ENCODE peak calls at places on chromosomes 7 and 10, in eight cellular contexts. One of them, this sample, is unnamed.
A peak's percentile ranks its signal among the peaks of the same experiment; 100 is the strongest.

GRCh38 chr10:78717200-78717599 is 351.6 kb upstream of the ZMIZ1 start:
- DNase-seq in hepatocyte: no peak
- DNase-seq in GM23248: peak; percentile 90
- DNase-seq in pancreas: no peak
- DNase-seq in iPS DF 6.9: no peak
- DNase-seq in kidney epithelial cell: no peak
- DNase-seq in psoas muscle: no peak
- DNase-seq in H1: no peak
- DNase-seq in this sample: no peak

GRCh38 chr10:2994562-2994961 is 72.8 kb upstream of the PFKP start:
- DNase-seq in hepatocyte: no peak
- DNase-seq in GM23248: peak; percentile 32
- DNase-seq in pancreas: no peak
- DNase-seq in iPS DF 6.9: no peak
- DNase-seq in kidney epithelial cell: no peak
- DNase-seq in psoas muscle: no peak
- DNase-seq in H1: no peak
- DNase-seq in this sample: no peak

GRCh38 chr7:144519900-144520299 is 116.4 kb upstream of the NOBOX start:
- DNase-seq in hepatocyte: no peak
- DNase-seq in GM23248: no peak
- DNase-seq in pancreas: no peak
- DNase-seq in iPS DF 6.9: no peak
- DNase-seq in kidney epithelial cell: no peak
- DNase-seq in psoas muscle: no peak
- DNase-seq in H1: no peak
- DNase-seq in this sample: no peak

GRCh38 chr7:2860627-2861133 is 16.6 kb upstream of the GNA12 start:
- DNase-seq in hepatocyte: no peak
- DNase-seq in GM23248: no peak
- DNase-seq in pancreas: peak; percentile 87
- DNase-seq in iPS DF 6.9: no peak
- DNase-seq in kidney epithelial cell: no peak
- DNase-seq in psoas muscle: peak; percentile 64
- DNase-seq in H1: no peak
- DNase-seq in this sample: no peak

GRCh38 chr10:58502956-58503355 is 9.7 kb upstream of the BICC1 start:
- DNase-seq in hepatocyte: no peak
- DNase-seq in GM23248: peak; percentile 24
- DNase-seq in pancreas: no peak
- DNase-seq in iPS DF 6.9: no peak
- DNase-seq in kidney epithelial cell: no peak
- DNase-seq in psoas muscle: no peak
- DNase-seq in H1: no peak
- DNase-seq in this sample: no peak

GRCh38 chr10:33406596-33406995 is 72.1 kb upstream of the NRP1 start:
- DNase-seq in hepatocyte: no peak
- DNase-seq in GM23248: no peak
- DNase-seq in pancreas: no peak
- DNase-seq in iPS DF 6.9: no peak
- DNase-seq in kidney epithelial cell: no peak
- DNase-seq in psoas muscle: no peak
- DNase-seq in H1: no peak
- DNase-seq in this sample: no peak

GRCh38 chr7:23349484-23350157 is 50.5 kb downstream of the MALSU1 start:
- DNase-seq in hepatocyte: no peak
- DNase-seq in GM23248: peak; percentile 85
- DNase-seq in pancreas: no peak
- DNase-seq in iPS DF 6.9: no peak
- DNase-seq in kidney epithelial cell: no peak
- DNase-seq in psoas muscle: no peak
- DNase-seq in H1: no peak
- DNase-seq in this sample: no peak

GRCh38 chr7:12674861-12675260 is 12.6 kb upstream of the ARL4A start:
- DNase-seq in hepatocyte: peak; percentile 46
- DNase-seq in GM23248: peak; percentile 40
- DNase-seq in pancreas: no peak
- DNase-seq in iPS DF 6.9: peak; percentile 71
- DNase-seq in kidney epithelial cell: no peak
- DNase-seq in psoas muscle: no peak
- DNase-seq in H1: no peak
- DNase-seq in this sample: no peak

GRCh38 chr10:9274206-9274755 is 1219.8 kb downstream of the GATA3 start:
- DNase-seq in hepatocyte: no peak
- DNase-seq in GM23248: no peak
- DNase-seq in pancreas: no peak
- DNase-seq in iPS DF 6.9: no peak
- DNase-seq in kidney epithelial cell: no peak
- DNase-seq in psoas muscle: no peak
- DNase-seq in H1: no peak
- DNase-seq in this sample: no peak

GRCh38 chr7:33905389-33906032 is at the start of gene BMPER:
- DNase-seq in hepatocyte: peak; percentile 70
- DNase-seq in GM23248: peak; percentile 85
- DNase-seq in pancreas: peak; percentile 83
- DNase-seq in iPS DF 6.9: no peak
- DNase-seq in kidney epithelial cell: no peak
- DNase-seq in psoas muscle: peak; percentile 70
- DNase-seq in H1: no peak
- DNase-seq in this sample: no peak

GRCh38 chr10:9331583-9332008 is 1277.1 kb downstream of the GATA3 start:
- DNase-seq in hepatocyte: peak; percentile 75
- DNase-seq in GM23248: peak; percentile 69
- DNase-seq in pancreas: no peak
- DNase-seq in iPS DF 6.9: no peak
- DNase-seq in kidney epithelial cell: no peak
- DNase-seq in psoas muscle: no peak
- DNase-seq in H1: no peak
- DNase-seq in this sample: no peak

GRCh38 chr7:15015545-15016314 is 113.2 kb upstream of the DGKB start:
- DNase-seq in hepatocyte: peak; percentile 91
- DNase-seq in GM23248: peak; percentile 75
- DNase-seq in pancreas: no peak
- DNase-seq in iPS DF 6.9: peak; percentile 66
- DNase-seq in kidney epithelial cell: peak; percentile 65
- DNase-seq in psoas muscle: no peak
- DNase-seq in H1: peak; percentile 63
- DNase-seq in this sample: no peak

GRCh38 chr7:15016726-15017125 is 114.2 kb upstream of the DGKB start:
- DNase-seq in hepatocyte: peak; percentile 69
- DNase-seq in GM23248: peak; percentile 22
- DNase-seq in pancreas: no peak
- DNase-seq in iPS DF 6.9: no peak
- DNase-seq in kidney epithelial cell: peak; percentile 70
- DNase-seq in psoas muscle: no peak
- DNase-seq in H1: no peak
- DNase-seq in this sample: no peak

GRCh38 chr7:15018981-15019380 is 116.4 kb upstream of the DGKB start:
- DNase-seq in hepatocyte: no peak
- DNase-seq in GM23248: no peak
- DNase-seq in pancreas: no peak
- DNase-seq in iPS DF 6.9: no peak
- DNase-seq in kidney epithelial cell: no peak
- DNase-seq in psoas muscle: no peak
- DNase-seq in H1: no peak
- DNase-seq in this sample: no peak

GRCh38 chr7:15012135-15012534 is 109.6 kb upstream of the DGKB start:
- DNase-seq in hepatocyte: no peak
- DNase-seq in GM23248: no peak
- DNase-seq in pancreas: no peak
- DNase-seq in iPS DF 6.9: no peak
- DNase-seq in kidney epithelial cell: no peak
- DNase-seq in psoas muscle: no peak
- DNase-seq in H1: no peak
- DNase-seq in this sample: no peak

GRCh38 chr7:15016315-15016667 is 113.7 kb upstream of the DGKB start:
- DNase-seq in hepatocyte: no peak
- DNase-seq in GM23248: no peak
- DNase-seq in pancreas: no peak
- DNase-seq in iPS DF 6.9: no peak
- DNase-seq in kidney epithelial cell: no peak
- DNase-seq in psoas muscle: no peak
- DNase-seq in H1: no peak
- DNase-seq in this sample: no peak
- H3K36me3 ChIP-seq in hepatocyte: no peaks in the 10 kb centered on the region
- H3K36me3 ChIP-seq in GM23248: no peaks in the 10 kb centered on the region
- H3K36me3 ChIP-seq in pancreas: no peaks in the 10 kb centered on the region
- H3K36me3 ChIP-seq in iPS DF 6.9: no peaks in the 10 kb centered on the region
- H3K36me3 ChIP-seq in kidney epithelial cell: no peaks in the 10 kb centered on the region
- H3K36me3 ChIP-seq in psoas muscle: no peaks in the 10 kb centered on the region
- H3K36me3 ChIP-seq in H1: no peaks in the 10 kb centered on the region
- H3K36me3 ChIP-seq in this sample: no peaks in the 10 kb centered on the region

GRCh38 chr7:96177353-96177752 is 144.5 kb downstream of the SLC25A13 start:
- DNase-seq in hepatocyte: no peak
- DNase-seq in GM23248: no peak
- DNase-seq in pancreas: no peak
- DNase-seq in iPS DF 6.9: no peak
- DNase-seq in kidney epithelial cell: no peak
- DNase-seq in psoas muscle: no peak
- DNase-seq in H1: no peak
- DNase-seq in this sample: no peak

GRCh38 chr7:96178581-96178980 is 143.3 kb downstream of the SLC25A13 start:
- DNase-seq in hepatocyte: no peak
- DNase-seq in GM23248: no peak
- DNase-seq in pancreas: no peak
- DNase-seq in iPS DF 6.9: no peak
- DNase-seq in kidney epithelial cell: no peak
- DNase-seq in psoas muscle: no peak
- DNase-seq in H1: no peak
- DNase-seq in this sample: no peak

GRCh38 chr7:96174812-96175211 is 147.1 kb downstream of the SLC25A13 start:
- DNase-seq in hepatocyte: no peak
- DNase-seq in GM23248: no peak
- DNase-seq in pancreas: no peak
- DNase-seq in iPS DF 6.9: no peak
- DNase-seq in kidney epithelial cell: no peak
- DNase-seq in psoas muscle: no peak
- DNase-seq in H1: no peak
- DNase-seq in this sample: no peak

GRCh38 chr7:96169439-96169838 is 152.5 kb downstream of the SLC25A13 start:
- DNase-seq in hepatocyte: no peak
- DNase-seq in GM23248: no peak
- DNase-seq in pancreas: no peak
- DNase-seq in iPS DF 6.9: no peak
- DNase-seq in kidney epithelial cell: peak; percentile 56
- DNase-seq in psoas muscle: no peak
- DNase-seq in H1: no peak
- DNase-seq in this sample: no peak

GRCh38 chr7:96173777-96174176 is 148.1 kb downstream of the SLC25A13 start:
- DNase-seq in hepatocyte: no peak
- DNase-seq in GM23248: no peak
- DNase-seq in pancreas: no peak
- DNase-seq in iPS DF 6.9: no peak
- DNase-seq in kidney epithelial cell: no peak
- DNase-seq in psoas muscle: no peak
- DNase-seq in H1: no peak
- DNase-seq in this sample: no peak
- H3K36me3 ChIP-seq in hepatocyte: no peaks in the 10 kb centered on the region
- H3K36me3 ChIP-seq in GM23248: no peaks in the 10 kb centered on the region
- H3K36me3 ChIP-seq in pancreas: no peaks in the 10 kb centered on the region
- H3K36me3 ChIP-seq in iPS DF 6.9: no peaks in the 10 kb centered on the region
- H3K36me3 ChIP-seq in kidney epithelial cell: no peaks in the 10 kb centered on the region
- H3K36me3 ChIP-seq in psoas muscle: peaks cover 10% of the 10 kb centered on the region
- H3K36me3 ChIP-seq in H1: peaks cover 6% of the 10 kb centered on the region
- H3K36me3 ChIP-seq in this sample: no peaks in the 10 kb centered on the region

GRCh38 chr7:127550247-127550646 is 35.1 kb downstream of the GCC1 start:
- DNase-seq in hepatocyte: no peak
- DNase-seq in GM23248: peak; percentile 12
- DNase-seq in pancreas: no peak
- DNase-seq in iPS DF 6.9: no peak
- DNase-seq in kidney epithelial cell: no peak
- DNase-seq in psoas muscle: no peak
- DNase-seq in H1: no peak
- DNase-seq in this sample: no peak

GRCh38 chr7:127546313-127546712 is 39.1 kb downstream of the GCC1 start:
- DNase-seq in hepatocyte: no peak
- DNase-seq in GM23248: no peak
- DNase-seq in pancreas: no peak
- DNase-seq in iPS DF 6.9: no peak
- DNase-seq in kidney epithelial cell: no peak
- DNase-seq in psoas muscle: no peak
- DNase-seq in H1: no peak
- DNase-seq in this sample: no peak

GRCh38 chr7:127557803-127558202 is 27.6 kb downstream of the GCC1 start:
- DNase-seq in hepatocyte: no peak
- DNase-seq in GM23248: no peak
- DNase-seq in pancreas: no peak
- DNase-seq in iPS DF 6.9: no peak
- DNase-seq in kidney epithelial cell: no peak
- DNase-seq in psoas muscle: no peak
- DNase-seq in H1: no peak
- DNase-seq in this sample: no peak

GRCh38 chr7:127556404-127556803 is 29.0 kb downstream of the GCC1 start:
- DNase-seq in hepatocyte: no peak
- DNase-seq in GM23248: no peak
- DNase-seq in pancreas: no peak
- DNase-seq in iPS DF 6.9: no peak
- DNase-seq in kidney epithelial cell: no peak
- DNase-seq in psoas muscle: no peak
- DNase-seq in H1: no peak
- DNase-seq in this sample: no peak

DNA sequence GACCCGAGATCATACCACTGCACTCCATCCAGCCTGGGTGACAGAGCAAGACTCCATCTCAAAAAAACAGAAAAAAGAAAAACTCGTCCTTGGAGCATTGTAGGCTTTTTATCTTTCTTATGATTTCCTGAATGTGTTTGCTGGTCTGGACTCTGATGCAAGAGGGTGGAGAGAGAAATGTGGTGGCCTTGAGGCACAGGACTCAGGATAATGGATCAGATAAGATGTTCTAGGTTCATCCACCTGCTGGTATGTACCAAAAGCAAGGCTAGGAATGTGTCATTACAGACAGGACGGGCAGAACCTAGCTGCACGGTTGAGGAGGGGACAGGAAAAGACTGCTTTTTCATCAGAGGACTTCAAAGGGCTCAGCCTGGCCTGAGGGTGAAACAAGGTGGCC is 33.5 kb downstream of the GCC1 start:
- DNase-seq in hepatocyte: no peak
- DNase-seq in GM23248: no peak
- DNase-seq in pancreas: no peak
- DNase-seq in iPS DF 6.9: no peak
- DNase-seq in kidney epithelial cell: no peak
- DNase-seq in psoas muscle: no peak
- DNase-seq in H1: no peak
- DNase-seq in this sample: no peak
- H3K36me3 ChIP-seq in hepatocyte: no peaks in the 10 kb centered on the region
- H3K36me3 ChIP-seq in GM23248: no peaks in the 10 kb centered on the region
- H3K36me3 ChIP-seq in pancreas: no peaks in the 10 kb centered on the region
- H3K36me3 ChIP-seq in iPS DF 6.9: no peaks in the 10 kb centered on the region
- H3K36me3 ChIP-seq in kidney epithelial cell: no peaks in the 10 kb centered on the region
- H3K36me3 ChIP-seq in psoas muscle: no peaks in the 10 kb centered on the region
- H3K36me3 ChIP-seq in H1: no peaks in the 10 kb centered on the region
- H3K36me3 ChIP-seq in this sample: no peaks in the 10 kb centered on the region

DNA sequence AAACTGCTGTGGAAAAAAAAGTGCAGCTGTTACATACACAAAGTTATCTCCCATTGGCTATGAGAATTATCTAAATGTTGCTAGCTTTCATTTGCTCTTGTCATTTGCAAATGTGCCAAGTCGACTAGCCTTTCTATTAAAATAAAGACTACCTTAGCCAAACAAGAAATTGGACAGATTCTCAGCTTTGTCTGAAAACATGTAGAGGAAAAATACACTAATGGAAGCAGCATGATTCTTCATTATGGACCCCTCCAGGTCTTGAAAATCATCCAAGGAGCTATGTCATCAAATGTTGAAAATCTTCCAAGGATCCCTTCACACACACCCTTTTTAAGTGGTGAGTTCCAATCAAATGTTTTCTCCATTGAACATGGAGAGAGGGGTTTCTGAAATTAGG is 237.7 kb downstream of the ETV1 start:
- DNase-seq in hepatocyte: no peak
- DNase-seq in GM23248: no peak
- DNase-seq in pancreas: no peak
- DNase-seq in iPS DF 6.9: no peak
- DNase-seq in kidney epithelial cell: no peak
- DNase-seq in psoas muscle: no peak
- DNase-seq in H1: no peak
- DNase-seq in this sample: no peak
- H3K36me3 ChIP-seq in hepatocyte: no peaks in the 10 kb centered on the region
- H3K36me3 ChIP-seq in GM23248: no peaks in the 10 kb centered on the region
- H3K36me3 ChIP-seq in pancreas: no peaks in the 10 kb centered on the region
- H3K36me3 ChIP-seq in iPS DF 6.9: no peaks in the 10 kb centered on the region
- H3K36me3 ChIP-seq in kidney epithelial cell: no peaks in the 10 kb centered on the region
- H3K36me3 ChIP-seq in psoas muscle: no peaks in the 10 kb centered on the region
- H3K36me3 ChIP-seq in H1: no peaks in the 10 kb centered on the region
- H3K36me3 ChIP-seq in this sample: no peaks in the 10 kb centered on the region

This sample was measured in thoracic aorta.